ENCODE peak calls at places on chromosomes 2 and 18, in eight cellular contexts. K is epithelial cell of esophagus, J is endothelial cell of umbilical vein, N is colonic mucosa, T is esophagus squamous epithelium, D is cardiac fibroblast, F is fibroblast of villous mesenchyme, P is AG10803. S is an unnamed sample.

GRCh38 chr2:180289627-180290026 is 282.5 kb upstream of the CWC22 start:
- DNase-seq in K (no peak), J (no peak), N (no peak), T (no peak), D (no peak), F (no peak), P (no peak), S (no peak)

GRCh38 chr2:64943387-64944150 is 45.6 kb upstream of the SLC1A4 start:
- DNase-seq in K (peak; percentile 95), J (no peak), N (no peak), T (no peak), D (peak; percentile 62), F (no peak), P (peak; percentile 93), S (peak; percentile 60)

GRCh38 chr2:213679894-213680293 is 395.6 kb downstream of the SPAG16 start:
- DNase-seq in K (no peak), J (no peak), N (no peak), T (no peak), D (no peak), F (no peak), P (no peak), S (no peak)

GRCh38 chr2:30629866-30630265 is 177.4 kb downstream of the CAPN13 start:
- DNase-seq in K (peak; percentile 38), J (no peak), N (no peak), T (no peak), D (peak; percentile 60), F (peak; percentile 45), P (peak; percentile 54), S (peak; percentile 52)

GRCh38 chr2:138029238-138029637 is 65.0 kb downstream of the HNMT start:
- DNase-seq in K (no peak), J (peak; percentile 8), N (no peak), T (no peak), D (peak; percentile 82), F (no peak), P (peak; percentile 18), S (peak; percentile 42)

GRCh38 chr2:217282531-217282930 is 422.7 kb upstream of the TNP1 start:
- DNase-seq in K (peak; percentile 25), J (no peak), N (no peak), T (no peak), D (no peak), F (no peak), P (peak; percentile 54), S (peak; percentile 50)

GRCh38 chr2:101679037-101679726 is 18.3 kb upstream of the MAP4K4 start:
- DNase-seq in K (no peak), J (no peak), N (no peak), T (no peak), D (peak; percentile 83), F (peak; percentile 84), P (peak; percentile 81), S (peak; percentile 89)

GRCh38 chr2:234682492-234683228 is 185.8 kb upstream of the ARL4C start:
- DNase-seq in K (peak; percentile 89), J (no peak), N (no peak), T (no peak), D (no peak), F (no peak), P (peak; percentile 14), S (peak; percentile 32)

GRCh38 chr18:2104620-2105462 is 466.5 kb downstream of the METTL4 start:
- DNase-seq in K (peak; percentile 68), J (peak; percentile 58), N (peak; percentile 50), T (no peak), D (peak; percentile 69), F (peak; percentile 56), P (peak; percentile 51), S (peak; percentile 49)

GRCh38 chr2:71865391-71865965 is 282.2 kb downstream of the CYP26B1 start:
- DNase-seq in K (peak; percentile 17), J (no peak), N (no peak), T (no peak), D (no peak), F (no peak), P (no peak), S (no peak)

GRCh38 chr2:101047774-101048173 is 45.7 kb downstream of the RPL31 start:
- DNase-seq in K (no peak), J (no peak), N (no peak), T (no peak), D (peak; percentile 67), F (peak; percentile 34), P (peak; percentile 54), S (no peak)

GRCh38 chr2:19894135-19894792 is 7.5 kb downstream of the TTC32 start:
- DNase-seq in K (no peak), J (no peak), N (no peak), T (no peak), D (no peak), F (no peak), P (no peak), S (no peak)
- TF ChIP-seq CTCF in K (no peak), J (no peak), N (no peak), T (no peak), D (no peak), F (no peak), P (no peak), S (no peak)

DNA sequence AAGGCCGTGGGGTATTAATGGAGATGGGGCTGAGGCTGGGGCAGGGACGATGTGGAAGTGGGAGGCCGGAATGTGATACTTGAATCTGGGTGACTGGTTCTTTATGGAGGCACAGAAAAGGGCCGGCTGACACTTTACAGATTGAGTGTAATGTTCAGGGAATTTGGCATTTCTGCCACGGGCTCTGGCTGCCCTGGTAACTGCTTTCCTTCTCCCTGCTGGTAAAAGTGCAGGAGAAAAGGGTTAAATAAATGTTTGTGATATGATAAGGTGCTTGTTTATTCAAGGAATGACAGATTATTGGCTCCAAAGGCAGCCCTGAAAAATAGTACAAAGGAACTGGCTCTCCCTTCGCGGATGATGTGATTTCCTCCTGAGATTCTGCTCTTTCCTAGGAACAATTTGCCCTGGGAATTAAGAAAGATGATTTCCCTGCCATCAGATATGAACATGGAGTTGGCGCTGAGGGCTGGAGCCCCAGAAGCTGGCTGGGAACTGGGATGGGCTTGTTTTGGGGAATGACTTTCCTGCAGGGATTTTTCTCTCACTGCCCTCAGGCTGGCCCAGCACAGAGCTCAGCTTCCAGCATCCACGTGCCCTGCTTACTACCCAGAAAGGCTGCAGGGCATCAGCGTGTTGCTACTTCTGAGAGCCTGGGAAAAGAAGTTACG is 52.9 kb upstream of the CTAGE1 start:
- DNase-seq in K (peak; percentile 65), J (peak; percentile 94), N (no peak), T (no peak), D (peak; percentile 81), F (peak; percentile 63), P (no peak), S (no peak)
- H3K4me3 ChIP-seq in K (no peak overlapping the region), J (no peak overlapping the region), N (no peak overlapping the region), T (no peak overlapping the region), D (no peak overlapping the region), F (no peak overlapping the region), P (no peak overlapping the region), S (no peak overlapping the region)

GRCh38 chr2:238305092-238305862 is 15.0 kb upstream of the TRAF3IP1 start:
- DNase-seq in K (peak; percentile 41), J (peak; percentile 8), N (no peak), T (no peak), D (no peak), F (no peak), P (no peak), S (no peak)
- TF ChIP-seq CTCF in K (peak; percentile 60), J (no peak), N (no peak), T (peak; percentile 32), D (peak; percentile 29), F (peak; percentile 32), P (peak; percentile 27), S (peak; percentile 18)

GRCh38 chr2:41540268-41540963 is 507.4 kb upstream of the PKDCC start:
- DNase-seq in K (no peak), J (no peak), N (no peak), T (no peak), D (no peak), F (no peak), P (no peak), S (no peak)
- H3K4me3 ChIP-seq in K (no peak overlapping the region), J (no peak overlapping the region), N (no peak overlapping the region), T (no peak overlapping the region), D (no peak overlapping the region), F (no peak overlapping the region), P (no peak overlapping the region), S (no peak overlapping the region)

GRCh38 chr2:172095905-172096660 is 6.6 kb downstream of the DLX2 start:
- DNase-seq in K (no peak), J (no peak), N (no peak), T (no peak), D (no peak), F (no peak), P (no peak), S (no peak)
- TF ChIP-seq CTCF in K (no peak), J (peak; percentile 20), N (no peak), T (no peak), D (no peak), F (no peak), P (peak; percentile 39), S (peak; percentile 19)

GRCh38 chr2:86482034-86482433 is 40.9 kb downstream of the KDM3A start:
- DNase-seq in K (peak; percentile 57), J (no peak), N (no peak), T (no peak), D (no peak), F (peak; percentile 27), P (no peak), S (no peak)
- H3K4me3 ChIP-seq in K (no peak overlapping the region), J (no peak overlapping the region), N (no peak overlapping the region), T (no peak overlapping the region), D (no peak overlapping the region), F (no peak overlapping the region), P (no peak overlapping the region), S (no peak overlapping the region)

S was measured in fibroblast of mammary gland.